ENCODE peak calls at places on chromosomes 11 and 22, in ten cellular contexts. Z is AG09309; K is GM04503; Q is RCC 7860; W is left cardiac atrium; H is activated CD8-positive, alpha-beta memory T cell treated with anti-CD3 and anti-CD28 coated beads for 4 hours; I is Daoy; S is KG1; E is AG10803; T is cardiac fibroblast. A is an unnamed sample.
A peak's percentile ranks its signal among the peaks of the same experiment; 100 is the strongest.

GRCh38 chr11:44943118-44943517 is 7.6 kb downstream of the TP53I11 start:
- DNase-seq in S (no peak), E (no peak), H (no peak), T (no peak), K (no peak), I (no peak), Q (no peak), Z (no peak), W (no peak), A (no peak)

GRCh38 chr11:94546886-94547285 is 3.2 kb downstream of the FUT4 start:
- DNase-seq in I (no peak), W (no peak), S (no peak), E (no peak), T (no peak), K (no peak), Q (no peak), Z (no peak), H (no peak), A (no peak)

GRCh38 chr22:38397189-38398097 is 57.6 kb downstream of the KCNJ4 start:
- DNase-seq in H (no peak), E (peak; percentile 36), Q (no peak), W (peak; percentile 74), Z (no peak), S (peak; percentile 23), T (peak; percentile 23), K (no peak), I (peak; percentile 70), A (peak; percentile 89)

GRCh38 chr11:125188021-125188420 is 23.5 kb downstream of the PKNOX2 start:
- DNase-seq in S (no peak), H (no peak), Q (no peak), W (no peak), E (no peak), K (no peak), Z (no peak), T (peak; percentile 50), I (no peak), A (no peak)

GRCh38 chr22:37842015-37842793 is 1.9 kb downstream of the ANKRD54 start:
- DNase-seq in E (no peak), K (no peak), T (no peak), S (no peak), Q (no peak), W (no peak), Z (no peak), H (no peak), I (no peak), A (no peak)

GRCh38 chr11:58616594-58616993 is 5.9 kb upstream of the CNTF start:
- DNase-seq in Q (no peak), Z (peak; percentile 78), H (no peak), W (peak; percentile 41), E (peak; percentile 93), I (peak; percentile 72), T (peak; percentile 93), K (peak; percentile 73), S (no peak), A (no peak)

GRCh38 chr11:64762916-64763803 is 3.4 kb upstream of the PYGM start:
- DNase-seq in Z (no peak), E (peak; percentile 33), W (peak; percentile 25), T (peak; percentile 76), I (peak; percentile 76), H (no peak), S (no peak), Q (peak; percentile 71), K (no peak), A (peak; percentile 48)

GRCh38 chr22:33563568-33563967 is 356.7 kb downstream of the LARGE1 start:
- DNase-seq in W (no peak), S (no peak), T (no peak), H (no peak), Q (no peak), Z (no peak), I (no peak), K (no peak), E (no peak), A (no peak)

GRCh38 chr11:12662101-12662500 is 12.1 kb upstream of the TEAD1 start:
- DNase-seq in W (no peak), K (no peak), I (no peak), H (no peak), S (no peak), Q (no peak), T (no peak), E (no peak), Z (no peak), A (no peak)